ENCODE peak calls at places on chromosome 11, in six cellular contexts. C is OCI-LY7, O is sigmoid colon, Q is AG10803, W is brain microvascular endothelial cell, Z is PC-3. L is an unnamed sample.

GRCh38 chr11:44565746-44566558 is 489 bp downstream of the CD82 start:
- DNase-seq in C (peak), O (peak), Q (no peak), W (no peak), Z (no peak), L (no peak)

GRCh38 chr11:117876341-117877119 is at the start of gene FXYD6:
- DNase-seq in C (no peak), O (peak), Q (no peak), W (no peak), Z (no peak), L (no peak)

GRCh38 chr11:123507043-123507442 is 77.0 kb downstream of the GRAMD1B start:
- DNase-seq in C (no peak), O (no peak), Q (peak), W (no peak), Z (no peak), L (no peak)

GRCh38 chr11:98955551-98955950 is 65.2 kb upstream of the CNTN5 start:
- DNase-seq in C (no peak), O (no peak), Q (no peak), W (no peak), Z (peak), L (no peak)

GRCh38 chr11:101478587-101479375 is 105.0 kb downstream of the TRPC6 start:
- DNase-seq in C (no peak), O (no peak), Q (no peak), W (no peak), Z (no peak), L (no peak)

GRCh38 chr11:35144103-35144741 is 5.3 kb downstream of the CD44 start:
- DNase-seq in C (peak), O (no peak), Q (peak), W (peak), Z (peak), L (peak)

GRCh38 chr11:77669848-77670511 is 32.4 kb upstream of the CLNS1A start:
- DNase-seq in C (no peak), O (no peak), Q (no peak), W (peak), Z (peak), L (no peak)

GRCh38 chr11:116687458-116688201 is 85.2 kb downstream of the BUD13 start:
- DNase-seq in C (no peak), O (peak), Q (no peak), W (no peak), Z (peak), L (no peak)

GRCh38 chr11:8092587-8093424 is 11.8 kb downstream of the TUB start:
- DNase-seq in C (peak), O (peak), Q (peak), W (peak), Z (peak), L (peak)

GRCh38 chr11:104028476-104028875 is 8.0 kb upstream of the DDI1 start:
- DNase-seq in C (no peak), O (no peak), Q (peak), W (peak), Z (no peak), L (no peak)

GRCh38 chr11:65135633-65136145 is 1.4 kb upstream of the SYVN1 start:
- DNase-seq in C (no peak), O (no peak), Q (no peak), W (no peak), Z (no peak), L (no peak)

GRCh38 chr11:33532257-33532656 is 168.4 kb downstream of the C11orf91 start:
- DNase-seq in C (no peak), O (no peak), Q (no peak), W (no peak), Z (no peak), L (no peak)

GRCh38 chr11:33533668-33534067 is 167.0 kb downstream of the C11orf91 start:
- DNase-seq in C (no peak), O (no peak), Q (no peak), W (no peak), Z (peak), L (no peak)

GRCh38 chr11:33530824-33531223 is 169.8 kb downstream of the C11orf91 start:
- DNase-seq in C (no peak), O (no peak), Q (peak), W (peak), Z (peak), L (peak)

GRCh38 chr11:33532720-33533119 is 167.9 kb downstream of the C11orf91 start:
- DNase-seq in C (no peak), O (no peak), Q (no peak), W (no peak), Z (no peak), L (no peak)

DNA sequence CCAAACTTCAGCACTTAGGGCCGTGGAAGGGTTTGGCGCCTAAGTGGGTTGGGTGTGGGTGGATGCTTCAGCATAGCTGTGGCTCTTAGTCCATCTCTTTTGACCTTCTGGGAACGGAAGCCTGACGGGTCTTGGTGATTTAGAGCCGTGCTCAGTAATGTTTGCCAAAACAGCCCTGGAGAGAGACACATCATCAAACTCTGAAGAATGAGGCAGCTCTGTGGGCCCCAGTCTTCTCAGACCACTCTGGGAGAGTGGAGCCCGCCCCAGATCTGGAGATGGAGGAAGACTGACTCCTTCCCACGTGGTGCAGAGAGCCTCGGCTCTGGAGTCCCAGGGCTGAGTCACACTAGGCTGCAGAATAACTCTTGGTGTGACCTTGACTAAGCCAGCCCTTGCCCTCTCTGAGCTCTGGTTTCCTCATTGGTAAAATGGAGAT is 168.9 kb downstream of the C11orf91 start:
- DNase-seq in C (no peak), O (no peak), Q (peak), W (peak), Z (no peak), L (no peak)
- H3K4me3 ChIP-seq in C (no peak), O (no peak), Q (no peak), W (no peak), Z (no peak), L (no peak)

DNA sequence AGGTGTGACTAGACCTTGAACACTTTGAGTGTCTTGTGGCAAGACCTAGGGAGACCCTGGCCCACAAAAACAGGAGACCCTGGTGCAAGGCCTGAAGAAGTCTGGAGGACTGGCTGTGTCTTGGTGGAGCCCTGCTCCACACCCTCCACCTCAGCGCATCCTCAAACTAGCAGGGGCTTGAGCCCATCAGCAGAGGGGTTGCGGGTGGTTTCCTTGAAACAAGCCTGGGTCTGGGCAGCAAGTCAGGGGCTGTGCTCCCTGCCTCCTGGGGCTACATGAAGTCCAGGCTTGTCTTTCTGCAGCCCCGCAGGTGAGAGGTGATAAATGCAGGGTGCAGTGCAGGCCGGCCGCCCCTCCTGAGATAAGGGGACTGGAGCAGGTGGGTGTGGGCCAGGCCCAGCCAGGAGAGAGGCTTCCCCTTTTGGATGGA is 2.9 kb downstream of the CDKN1C start:
- DNase-seq in C (no peak), O (no peak), Q (no peak), W (no peak), Z (no peak), L (no peak)
- TF ChIP-seq CTCF in C (no peak), O (no peak), Q (no peak), W (no peak), Z (no peak), L (no peak)

GRCh38 chr11:130178992-130179391 is 19.4 kb downstream of the ST14 start:
- DNase-seq in C (no peak), O (no peak), Q (no peak), W (no peak), Z (no peak), L (no peak)
- H3K4me3 ChIP-seq in C (peak), O (no peak), Q (no peak), W (no peak), Z (no peak), L (no peak)

GRCh38 chr11:69362315-69362714 is 68.4 kb downstream of the MYEOV start:
- DNase-seq in C (no peak), O (no peak), Q (no peak), W (no peak), Z (no peak), L (no peak)
- TF ChIP-seq CTCF in C (peak), O (no peak), Q (no peak), W (peak), Z (peak), L (no peak)

L was measured in HFF-Myc.